ENCODE peak calls at places on chromosome 11, in ten cellular contexts. O, W, K, I, P, S, X, H, D and A are unnamed samples.

GRCh38 chr11:34840736-34841386 is 75.3 kb downstream of the APIP start:
- DNase-seq in O (peak), W (peak), K (no peak), I (peak), P (no peak), S (no peak), X (no peak), H (peak), D (peak), A (no peak)

GRCh38 chr11:124747406-124748099 is 4.5 kb downstream of the VSIG2 start:
- DNase-seq in O (no peak), W (no peak), K (no peak), I (no peak), P (no peak), S (no peak), X (no peak), H (no peak), D (no peak), A (no peak)

GRCh38 chr11:86942212-86942611 is 13.0 kb downstream of the FZD4 start:
- DNase-seq in O (no peak), W (no peak), K (no peak), I (no peak), P (no peak), S (no peak), X (no peak), H (peak), D (no peak), A (no peak)

GRCh38 chr11:3866206-3866605 is 10.7 kb downstream of the STIM1 start:
- DNase-seq in O (no peak), W (no peak), K (peak), I (no peak), P (no peak), S (no peak), X (no peak), H (peak), D (no peak), A (no peak)

GRCh38 chr11:3833461-3833860 is 7.3 kb downstream of the RHOG start:
- DNase-seq in O (no peak), W (no peak), K (no peak), I (no peak), P (no peak), S (no peak), X (no peak), H (no peak), D (no peak), A (no peak)

GRCh38 chr11:110447897-110448522 is 18.3 kb downstream of the FDX1 start:
- DNase-seq in O (peak), W (no peak), K (no peak), I (no peak), P (no peak), S (no peak), X (no peak), H (no peak), D (no peak), A (no peak)

GRCh38 chr11:103863497-103863896 is 172.9 kb upstream of the DDI1 start:
- DNase-seq in O (no peak), W (no peak), K (no peak), I (no peak), P (no peak), S (no peak), X (no peak), H (no peak), D (no peak), A (no peak)

GRCh38 chr11:94519478-94520084 is 7.3 kb downstream of the C11orf97 start:
- DNase-seq in O (peak), W (no peak), K (no peak), I (peak), P (no peak), S (no peak), X (no peak), H (peak), D (no peak), A (no peak)

GRCh38 chr11:67345247-67345948 is 7.9 kb downstream of the POLD4 start:
- DNase-seq in O (no peak), W (no peak), K (no peak), I (no peak), P (no peak), S (no peak), X (no peak), H (no peak), D (no peak), A (no peak)